ENCODE peak calls at places on chromosomes 6 and 20, in ten cellular contexts. G is IMR-90; L is PC-3; Y is SK-N-SH; R is GM10248; V is WERI-Rb-1; T is brain microvascular endothelial cell; J is fibroblast of mammary gland; Q is HCT116; W is CD8-positive, alpha-beta T cell. N is an unnamed sample.

GRCh38 chr6:29531668-29532067 is 27.9 kb downstream of the UBD start:
- DNase-seq in V (no peak), J (no peak), R (peak), G (no peak), T (peak), W (no peak), L (peak), Q (no peak), Y (no peak), N (no peak)

GRCh38 chr6:3822747-3823445 is 26.3 kb upstream of the FAM50B start:
- DNase-seq in T (no peak), V (no peak), J (peak), R (no peak), G (no peak), W (no peak), L (peak), Q (no peak), Y (no peak), N (no peak)

GRCh38 chr6:7650876-7651275 is 60.9 kb downstream of the SNRNP48 start:
- DNase-seq in R (no peak), G (no peak), T (peak), Q (no peak), L (no peak), W (no peak), V (no peak), J (no peak), Y (no peak), N (no peak)

GRCh38 chr6:107822154-107823046 is 1.7 kb downstream of the SCML4 start:
- DNase-seq in R (peak), T (no peak), Q (no peak), Y (no peak), W (peak), J (no peak), G (no peak), L (no peak), V (no peak), N (no peak)

GRCh38 chr6:136840612-136841011 is 18.2 kb downstream of the PEX7 start:
- DNase-seq in W (no peak), J (no peak), Y (no peak), V (no peak), R (no peak), T (no peak), Q (no peak), L (no peak), G (no peak), N (no peak)

GRCh38 chr20:35497780-35498189 is 31.7 kb downstream of the C20orf173 start:
- DNase-seq in R (no peak), Y (no peak), J (peak), T (no peak), W (no peak), G (no peak), Q (no peak), V (no peak), L (no peak), N (no peak)

GRCh38 chr6:70879496-70879895 is 77.4 kb downstream of the B3GAT2 start:
- DNase-seq in J (no peak), V (no peak), Y (no peak), G (no peak), T (no peak), W (no peak), L (no peak), Q (no peak), R (no peak), N (no peak)

GRCh38 chr20:43728686-43729255 is 2.0 kb upstream of the GTSF1L start:
- DNase-seq in J (no peak), W (no peak), V (no peak), Y (no peak), L (no peak), Q (no peak), R (no peak), T (no peak), G (no peak), N (no peak)

GRCh38 chr20:62133864-62134263 is 9.3 kb downstream of the PSMA7 start:
- DNase-seq in G (no peak), W (no peak), Y (peak), Q (no peak), J (peak), T (no peak), V (no peak), R (no peak), L (no peak), N (no peak)
- TF ChIP-seq CTCF in G (peak), W (no peak), Y (peak), Q (no peak), J (peak), T (peak), V (peak), R (no peak), L (peak), N (no peak)

DNA sequence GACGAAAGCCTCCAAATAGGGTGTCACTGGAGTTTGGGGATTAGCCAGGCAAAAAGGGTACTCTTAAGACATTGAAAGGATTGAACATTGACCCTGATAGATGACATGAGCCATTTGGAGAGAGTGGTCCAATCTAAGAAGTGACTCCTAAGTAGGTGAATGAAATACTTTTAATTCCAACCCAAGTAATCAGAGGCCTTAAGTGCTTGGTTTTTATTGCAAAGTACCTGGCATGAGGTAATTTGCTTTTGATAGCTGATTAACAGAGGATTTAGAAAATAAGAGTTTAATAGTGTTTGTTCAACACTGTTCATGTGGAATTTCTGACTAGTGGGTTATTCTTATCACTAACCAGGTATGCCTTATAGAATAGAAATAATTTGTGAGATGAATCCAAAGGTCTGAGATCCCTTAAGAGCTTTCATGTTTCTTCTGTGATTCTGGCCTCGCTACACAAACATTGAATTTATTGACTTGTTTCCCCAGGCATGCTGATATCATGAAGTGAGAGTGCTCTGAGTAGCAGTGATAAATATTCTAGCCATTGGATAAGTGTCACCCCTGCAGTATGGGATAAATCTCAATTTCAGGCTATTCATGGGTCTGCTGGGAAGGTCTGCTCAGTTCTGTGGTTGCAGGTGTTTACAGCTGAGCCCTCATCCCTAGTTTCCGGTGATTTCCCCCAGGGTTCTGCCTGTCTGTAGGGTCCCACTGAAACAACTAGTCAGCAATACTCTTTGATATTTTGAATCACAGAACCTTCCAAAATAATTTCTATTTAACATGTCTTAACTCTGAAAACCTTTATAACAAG is 6.6 kb downstream of the NCOA7 start:
- DNase-seq in R (no peak), W (no peak), T (no peak), G (no peak), Q (no peak), V (no peak), Y (no peak), L (no peak), J (no peak), N (no peak)
- TF ChIP-seq CTCF in R (no peak), W (no peak), T (no peak), G (no peak), Q (no peak), V (no peak), Y (no peak), L (no peak), J (no peak), N (no peak)

GRCh38 chr6:52491203-52492069 is 71.3 kb downstream of the EFHC1 start:
- DNase-seq in V (no peak), L (no peak), R (no peak), G (peak), W (no peak), J (peak), T (peak), Y (no peak), Q (no peak), N (no peak)
- TF ChIP-seq CTCF in V (no peak), L (no peak), R (no peak), G (no peak), W (no peak), J (no peak), T (no peak), Y (no peak), Q (no peak), N (no peak)

DNA sequence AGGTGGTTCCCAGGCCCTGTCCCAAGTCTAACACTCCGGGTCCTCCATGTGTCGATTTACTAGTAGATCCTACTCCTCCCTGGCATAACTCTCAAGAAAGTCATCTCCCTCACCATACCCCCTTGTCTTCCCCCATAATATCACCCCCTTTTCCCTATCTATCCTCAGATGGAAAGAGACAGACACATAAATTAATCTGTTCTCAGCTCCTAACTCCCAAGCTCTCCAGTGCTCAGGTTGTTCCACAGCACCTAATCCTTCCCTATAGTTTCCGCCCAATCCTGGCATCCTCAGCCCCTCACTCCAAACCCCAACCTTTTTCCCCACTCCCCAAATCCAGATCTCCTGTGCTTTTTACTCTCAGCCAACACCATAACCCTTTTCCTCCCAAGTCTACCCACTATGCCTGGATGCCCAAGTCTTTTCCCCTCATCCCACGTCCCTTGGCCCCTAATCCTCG is 808 bp downstream of the ILRUN start:
- DNase-seq in Y (peak), W (no peak), Q (no peak), L (no peak), G (no peak), V (no peak), T (no peak), J (no peak), R (no peak), N (no peak)
- TF ChIP-seq CTCF in Y (no peak), W (no peak), Q (no peak), L (no peak), G (no peak), V (no peak), T (no peak), J (no peak), R (no peak), N (no peak)

N was measured in ascending aorta.